ENCODE peak calls at places on chromosomes 2 and 18, in ten cellular contexts. One of them, this sample, is unnamed.

GRCh38 chr2:190746971-190747761 is 98.3 kb downstream of the NAB1 start:
- DNase-seq in skeletal muscle cell: peak
- DNase-seq in NAMALWA: no peak
- DNase-seq in omental fat pad: no peak
- DNase-seq in astrocyte: peak
- DNase-seq in stimulated activated CD8-positive, alpha-beta memory T cell treated with anti-CD3 and anti-CD28 coated beads, Interleukin-7, amount 100 ng/mL, for 1 hour: no peak
- DNase-seq in GM13976: no peak
- DNase-seq in activated T-cell treated with anti-CD3 and anti-CD28 coated beads for 4 hours: no peak
- DNase-seq in stimulated activated CD4-positive, alpha-beta T cell treated with anti-CD3 and anti-CD28 coated beads, Interleukin-15, amount 100 ng/mL, for 24 hours: no peak
- DNase-seq in stimulated activated naive CD4-positive, alpha-beta T cell: no peak
- DNase-seq in this sample: no peak

GRCh38 chr2:238974510-238975166 is 126.8 kb downstream of the TWIST2 start:
- DNase-seq in skeletal muscle cell: peak
- DNase-seq in NAMALWA: no peak
- DNase-seq in omental fat pad: no peak
- DNase-seq in astrocyte: peak
- DNase-seq in stimulated activated CD8-positive, alpha-beta memory T cell treated with anti-CD3 and anti-CD28 coated beads, Interleukin-7, amount 100 ng/mL, for 1 hour: no peak
- DNase-seq in GM13976: no peak
- DNase-seq in activated T-cell treated with anti-CD3 and anti-CD28 coated beads for 4 hours: no peak
- DNase-seq in stimulated activated CD4-positive, alpha-beta T cell treated with anti-CD3 and anti-CD28 coated beads, Interleukin-15, amount 100 ng/mL, for 24 hours: no peak
- DNase-seq in stimulated activated naive CD4-positive, alpha-beta T cell: no peak
- DNase-seq in this sample: no peak

GRCh38 chr2:215454519-215454918 is 18.7 kb upstream of the FN1 start:
- DNase-seq in skeletal muscle cell: no peak
- DNase-seq in NAMALWA: peak
- DNase-seq in omental fat pad: no peak
- DNase-seq in astrocyte: peak
- DNase-seq in stimulated activated CD8-positive, alpha-beta memory T cell treated with anti-CD3 and anti-CD28 coated beads, Interleukin-7, amount 100 ng/mL, for 1 hour: no peak
- DNase-seq in GM13976: peak
- DNase-seq in activated T-cell treated with anti-CD3 and anti-CD28 coated beads for 4 hours: no peak
- DNase-seq in stimulated activated CD4-positive, alpha-beta T cell treated with anti-CD3 and anti-CD28 coated beads, Interleukin-15, amount 100 ng/mL, for 24 hours: no peak
- DNase-seq in stimulated activated naive CD4-positive, alpha-beta T cell: no peak
- DNase-seq in this sample: peak

GRCh38 chr2:147520817-147521216 is 324.0 kb upstream of the ACVR2A start:
- DNase-seq in skeletal muscle cell: no peak
- DNase-seq in NAMALWA: no peak
- DNase-seq in omental fat pad: no peak
- DNase-seq in astrocyte: no peak
- DNase-seq in stimulated activated CD8-positive, alpha-beta memory T cell treated with anti-CD3 and anti-CD28 coated beads, Interleukin-7, amount 100 ng/mL, for 1 hour: no peak
- DNase-seq in GM13976: no peak
- DNase-seq in activated T-cell treated with anti-CD3 and anti-CD28 coated beads for 4 hours: no peak
- DNase-seq in stimulated activated CD4-positive, alpha-beta T cell treated with anti-CD3 and anti-CD28 coated beads, Interleukin-15, amount 100 ng/mL, for 24 hours: no peak
- DNase-seq in stimulated activated naive CD4-positive, alpha-beta T cell: no peak
- DNase-seq in this sample: no peak

GRCh38 chr2:20584637-20585321 is 66.1 kb downstream of the HS1BP3 start:
- DNase-seq in skeletal muscle cell: peak
- DNase-seq in NAMALWA: no peak
- DNase-seq in omental fat pad: peak
- DNase-seq in astrocyte: peak
- DNase-seq in stimulated activated CD8-positive, alpha-beta memory T cell treated with anti-CD3 and anti-CD28 coated beads, Interleukin-7, amount 100 ng/mL, for 1 hour: no peak
- DNase-seq in GM13976: no peak
- DNase-seq in activated T-cell treated with anti-CD3 and anti-CD28 coated beads for 4 hours: no peak
- DNase-seq in stimulated activated CD4-positive, alpha-beta T cell treated with anti-CD3 and anti-CD28 coated beads, Interleukin-15, amount 100 ng/mL, for 24 hours: no peak
- DNase-seq in stimulated activated naive CD4-positive, alpha-beta T cell: no peak
- DNase-seq in this sample: no peak

GRCh38 chr2:24511894-24512293 is 20.8 kb downstream of the NCOA1 start:
- DNase-seq in skeletal muscle cell: no peak
- DNase-seq in NAMALWA: no peak
- DNase-seq in omental fat pad: no peak
- DNase-seq in astrocyte: no peak
- DNase-seq in stimulated activated CD8-positive, alpha-beta memory T cell treated with anti-CD3 and anti-CD28 coated beads, Interleukin-7, amount 100 ng/mL, for 1 hour: no peak
- DNase-seq in GM13976: no peak
- DNase-seq in activated T-cell treated with anti-CD3 and anti-CD28 coated beads for 4 hours: no peak
- DNase-seq in stimulated activated CD4-positive, alpha-beta T cell treated with anti-CD3 and anti-CD28 coated beads, Interleukin-15, amount 100 ng/mL, for 24 hours: no peak
- DNase-seq in stimulated activated naive CD4-positive, alpha-beta T cell: no peak
- DNase-seq in this sample: no peak

GRCh38 chr2:101986804-101987740 is 4.7 kb upstream of the IL1R2 start:
- DNase-seq in skeletal muscle cell: no peak
- DNase-seq in NAMALWA: no peak
- DNase-seq in omental fat pad: no peak
- DNase-seq in astrocyte: no peak
- DNase-seq in stimulated activated CD8-positive, alpha-beta memory T cell treated with anti-CD3 and anti-CD28 coated beads, Interleukin-7, amount 100 ng/mL, for 1 hour: no peak
- DNase-seq in GM13976: no peak
- DNase-seq in activated T-cell treated with anti-CD3 and anti-CD28 coated beads for 4 hours: no peak
- DNase-seq in stimulated activated CD4-positive, alpha-beta T cell treated with anti-CD3 and anti-CD28 coated beads, Interleukin-15, amount 100 ng/mL, for 24 hours: no peak
- DNase-seq in stimulated activated naive CD4-positive, alpha-beta T cell: peak
- DNase-seq in this sample: no peak

GRCh38 chr2:241870611-241871537 is 1.3 kb downstream of the RTP5 start:
- DNase-seq in skeletal muscle cell: no peak
- DNase-seq in NAMALWA: peak
- DNase-seq in omental fat pad: no peak
- DNase-seq in astrocyte: no peak
- DNase-seq in stimulated activated CD8-positive, alpha-beta memory T cell treated with anti-CD3 and anti-CD28 coated beads, Interleukin-7, amount 100 ng/mL, for 1 hour: no peak
- DNase-seq in GM13976: no peak
- DNase-seq in activated T-cell treated with anti-CD3 and anti-CD28 coated beads for 4 hours: no peak
- DNase-seq in stimulated activated CD4-positive, alpha-beta T cell treated with anti-CD3 and anti-CD28 coated beads, Interleukin-15, amount 100 ng/mL, for 24 hours: no peak
- DNase-seq in stimulated activated naive CD4-positive, alpha-beta T cell: no peak
- DNase-seq in this sample: no peak

GRCh38 chr2:134097740-134098139 is 156.1 kb upstream of the MGAT5 start:
- DNase-seq in skeletal muscle cell: no peak
- DNase-seq in NAMALWA: no peak
- DNase-seq in omental fat pad: no peak
- DNase-seq in astrocyte: no peak
- DNase-seq in stimulated activated CD8-positive, alpha-beta memory T cell treated with anti-CD3 and anti-CD28 coated beads, Interleukin-7, amount 100 ng/mL, for 1 hour: no peak
- DNase-seq in GM13976: no peak
- DNase-seq in activated T-cell treated with anti-CD3 and anti-CD28 coated beads for 4 hours: no peak
- DNase-seq in stimulated activated CD4-positive, alpha-beta T cell treated with anti-CD3 and anti-CD28 coated beads, Interleukin-15, amount 100 ng/mL, for 24 hours: no peak
- DNase-seq in stimulated activated naive CD4-positive, alpha-beta T cell: no peak
- DNase-seq in this sample: no peak

GRCh38 chr2:68790600-68790999 is 56.0 kb downstream of the ARHGAP25 start:
- DNase-seq in skeletal muscle cell: no peak
- DNase-seq in NAMALWA: no peak
- DNase-seq in omental fat pad: no peak
- DNase-seq in astrocyte: no peak
- DNase-seq in stimulated activated CD8-positive, alpha-beta memory T cell treated with anti-CD3 and anti-CD28 coated beads, Interleukin-7, amount 100 ng/mL, for 1 hour: no peak
- DNase-seq in GM13976: no peak
- DNase-seq in activated T-cell treated with anti-CD3 and anti-CD28 coated beads for 4 hours: no peak
- DNase-seq in stimulated activated CD4-positive, alpha-beta T cell treated with anti-CD3 and anti-CD28 coated beads, Interleukin-15, amount 100 ng/mL, for 24 hours: no peak
- DNase-seq in stimulated activated naive CD4-positive, alpha-beta T cell: no peak
- DNase-seq in this sample: no peak

GRCh38 chr2:70132244-70133126 is 45.2 kb downstream of the PCBP1 start:
- DNase-seq in skeletal muscle cell: no peak
- DNase-seq in NAMALWA: peak
- DNase-seq in omental fat pad: no peak
- DNase-seq in astrocyte: peak
- DNase-seq in stimulated activated CD8-positive, alpha-beta memory T cell treated with anti-CD3 and anti-CD28 coated beads, Interleukin-7, amount 100 ng/mL, for 1 hour: no peak
- DNase-seq in GM13976: peak
- DNase-seq in activated T-cell treated with anti-CD3 and anti-CD28 coated beads for 4 hours: no peak
- DNase-seq in stimulated activated CD4-positive, alpha-beta T cell treated with anti-CD3 and anti-CD28 coated beads, Interleukin-15, amount 100 ng/mL, for 24 hours: peak
- DNase-seq in stimulated activated naive CD4-positive, alpha-beta T cell: peak
- DNase-seq in this sample: peak

GRCh38 chr2:109083771-109084170 is 45.2 kb upstream of the SH3RF3 start:
- DNase-seq in skeletal muscle cell: no peak
- DNase-seq in NAMALWA: no peak
- DNase-seq in omental fat pad: no peak
- DNase-seq in astrocyte: no peak
- DNase-seq in stimulated activated CD8-positive, alpha-beta memory T cell treated with anti-CD3 and anti-CD28 coated beads, Interleukin-7, amount 100 ng/mL, for 1 hour: no peak
- DNase-seq in GM13976: no peak
- DNase-seq in activated T-cell treated with anti-CD3 and anti-CD28 coated beads for 4 hours: no peak
- DNase-seq in stimulated activated CD4-positive, alpha-beta T cell treated with anti-CD3 and anti-CD28 coated beads, Interleukin-15, amount 100 ng/mL, for 24 hours: no peak
- DNase-seq in stimulated activated naive CD4-positive, alpha-beta T cell: no peak
- DNase-seq in this sample: no peak

GRCh38 chr18:79642626-79643025 is 37.0 kb upstream of the CTDP1 start:
- DNase-seq in skeletal muscle cell: no peak
- DNase-seq in NAMALWA: no peak
- DNase-seq in omental fat pad: no peak
- DNase-seq in astrocyte: peak
- DNase-seq in stimulated activated CD8-positive, alpha-beta memory T cell treated with anti-CD3 and anti-CD28 coated beads, Interleukin-7, amount 100 ng/mL, for 1 hour: no peak
- DNase-seq in GM13976: no peak
- DNase-seq in activated T-cell treated with anti-CD3 and anti-CD28 coated beads for 4 hours: no peak
- DNase-seq in stimulated activated CD4-positive, alpha-beta T cell treated with anti-CD3 and anti-CD28 coated beads, Interleukin-15, amount 100 ng/mL, for 24 hours: no peak
- DNase-seq in stimulated activated naive CD4-positive, alpha-beta T cell: no peak
- DNase-seq in this sample: no peak

GRCh38 chr2:69704446-69704845 is 37.5 kb upstream of the ANXA4 start:
- DNase-seq in skeletal muscle cell: no peak
- DNase-seq in NAMALWA: no peak
- DNase-seq in omental fat pad: no peak
- DNase-seq in astrocyte: no peak
- DNase-seq in stimulated activated CD8-positive, alpha-beta memory T cell treated with anti-CD3 and anti-CD28 coated beads, Interleukin-7, amount 100 ng/mL, for 1 hour: no peak
- DNase-seq in GM13976: no peak
- DNase-seq in activated T-cell treated with anti-CD3 and anti-CD28 coated beads for 4 hours: no peak
- DNase-seq in stimulated activated CD4-positive, alpha-beta T cell treated with anti-CD3 and anti-CD28 coated beads, Interleukin-15, amount 100 ng/mL, for 24 hours: no peak
- DNase-seq in stimulated activated naive CD4-positive, alpha-beta T cell: no peak
- DNase-seq in this sample: no peak

GRCh38 chr18:323253-323622 is 55.4 kb upstream of the THOC1 start:
- DNase-seq in skeletal muscle cell: no peak
- DNase-seq in NAMALWA: no peak
- DNase-seq in omental fat pad: no peak
- DNase-seq in astrocyte: peak
- DNase-seq in stimulated activated CD8-positive, alpha-beta memory T cell treated with anti-CD3 and anti-CD28 coated beads, Interleukin-7, amount 100 ng/mL, for 1 hour: no peak
- DNase-seq in GM13976: no peak
- DNase-seq in activated T-cell treated with anti-CD3 and anti-CD28 coated beads for 4 hours: no peak
- DNase-seq in stimulated activated CD4-positive, alpha-beta T cell treated with anti-CD3 and anti-CD28 coated beads, Interleukin-15, amount 100 ng/mL, for 24 hours: no peak
- DNase-seq in stimulated activated naive CD4-positive, alpha-beta T cell: no peak
- DNase-seq in this sample: no peak

GRCh38 chr18:51028201-51028805 is 1.7 kb upstream of the SMAD4 start:
- DNase-seq in skeletal muscle cell: no peak
- DNase-seq in NAMALWA: peak
- DNase-seq in omental fat pad: no peak
- DNase-seq in astrocyte: peak
- DNase-seq in stimulated activated CD8-positive, alpha-beta memory T cell treated with anti-CD3 and anti-CD28 coated beads, Interleukin-7, amount 100 ng/mL, for 1 hour: no peak
- DNase-seq in GM13976: peak
- DNase-seq in activated T-cell treated with anti-CD3 and anti-CD28 coated beads for 4 hours: no peak
- DNase-seq in stimulated activated CD4-positive, alpha-beta T cell treated with anti-CD3 and anti-CD28 coated beads, Interleukin-15, amount 100 ng/mL, for 24 hours: peak
- DNase-seq in stimulated activated naive CD4-positive, alpha-beta T cell: no peak
- DNase-seq in this sample: peak

GRCh38 chr2:119650206-119650605 is 28.8 kb upstream of the TMEM177 start:
- DNase-seq in skeletal muscle cell: no peak
- DNase-seq in NAMALWA: no peak
- DNase-seq in omental fat pad: no peak
- DNase-seq in astrocyte: peak
- DNase-seq in stimulated activated CD8-positive, alpha-beta memory T cell treated with anti-CD3 and anti-CD28 coated beads, Interleukin-7, amount 100 ng/mL, for 1 hour: no peak
- DNase-seq in GM13976: no peak
- DNase-seq in activated T-cell treated with anti-CD3 and anti-CD28 coated beads for 4 hours: no peak
- DNase-seq in stimulated activated CD4-positive, alpha-beta T cell treated with anti-CD3 and anti-CD28 coated beads, Interleukin-15, amount 100 ng/mL, for 24 hours: no peak
- DNase-seq in stimulated activated naive CD4-positive, alpha-beta T cell: no peak
- DNase-seq in this sample: no peak